ENCODE peak calls at places on chromosomes 4 and X, in seven cellular contexts. One of them, this sample, is unnamed.
A peak's percentile ranks its signal among the peaks of the same experiment; 100 is the strongest.

GRCh38 chr4:145619639-145619996 is 433 bp downstream of the MMAA start:
- DNase-seq in AG04449: no peak
- DNase-seq in WERI-Rb-1: no peak
- DNase-seq in epithelial cell of esophagus: peak; percentile 54
- DNase-seq in SK-N-SH: peak; percentile 29
- DNase-seq in GM12865: peak; percentile 74
- DNase-seq in adrenal gland: peak; percentile 50
- DNase-seq in this sample: no peak

GRCh38 chrX:47577424-47577823 is 4.8 kb upstream of the TIMP1 start:
- DNase-seq in AG04449: no peak
- DNase-seq in WERI-Rb-1: no peak
- DNase-seq in epithelial cell of esophagus: no peak
- DNase-seq in SK-N-SH: no peak
- DNase-seq in GM12865: no peak
- DNase-seq in adrenal gland: no peak
- DNase-seq in this sample: no peak

GRCh38 chr4:517061-517805 is 18.2 kb downstream of the PIGG start:
- DNase-seq in AG04449: no peak
- DNase-seq in WERI-Rb-1: no peak
- DNase-seq in epithelial cell of esophagus: no peak
- DNase-seq in SK-N-SH: no peak
- DNase-seq in GM12865: no peak
- DNase-seq in adrenal gland: no peak
- DNase-seq in this sample: no peak

GRCh38 chrX:68895339-68896250 is 66.8 kb downstream of the EFNB1 start:
- DNase-seq in AG04449: no peak
- DNase-seq in WERI-Rb-1: no peak
- DNase-seq in epithelial cell of esophagus: peak; percentile 74
- DNase-seq in SK-N-SH: peak; percentile 68
- DNase-seq in GM12865: no peak
- DNase-seq in adrenal gland: peak; percentile 53
- DNase-seq in this sample: no peak

GRCh38 chr4:108272566-108272965 is 103.8 kb upstream of the LEF1 start:
- DNase-seq in AG04449: no peak
- DNase-seq in WERI-Rb-1: no peak
- DNase-seq in epithelial cell of esophagus: peak; percentile 67
- DNase-seq in SK-N-SH: no peak
- DNase-seq in GM12865: no peak
- DNase-seq in adrenal gland: no peak
- DNase-seq in this sample: peak; percentile 95

GRCh38 chr4:57102050-57102564 is 8.1 kb downstream of the IGFBP7 start:
- DNase-seq in AG04449: peak; percentile 82
- DNase-seq in WERI-Rb-1: no peak
- DNase-seq in epithelial cell of esophagus: peak; percentile 73
- DNase-seq in SK-N-SH: no peak
- DNase-seq in GM12865: no peak
- DNase-seq in adrenal gland: peak; percentile 69
- DNase-seq in this sample: no peak

GRCh38 chr4:7067147-7067522 is 729 bp downstream of the GRPEL1 start:
- DNase-seq in AG04449: no peak
- DNase-seq in WERI-Rb-1: no peak
- DNase-seq in epithelial cell of esophagus: peak; percentile 49
- DNase-seq in SK-N-SH: no peak
- DNase-seq in GM12865: no peak
- DNase-seq in adrenal gland: peak; percentile 91
- DNase-seq in this sample: no peak

GRCh38 chrX:36898301-36898700 is 109.9 kb upstream of the FAM47C start:
- DNase-seq in AG04449: no peak
- DNase-seq in WERI-Rb-1: no peak
- DNase-seq in epithelial cell of esophagus: peak; percentile 13
- DNase-seq in SK-N-SH: peak; percentile 3
- DNase-seq in GM12865: peak; percentile 0
- DNase-seq in adrenal gland: no peak
- DNase-seq in this sample: peak; percentile 0

GRCh38 chr4:159543831-159544230 is 441.0 kb downstream of the RAPGEF2 start:
- DNase-seq in AG04449: no peak
- DNase-seq in WERI-Rb-1: no peak
- DNase-seq in epithelial cell of esophagus: no peak
- DNase-seq in SK-N-SH: no peak
- DNase-seq in GM12865: no peak
- DNase-seq in adrenal gland: no peak
- DNase-seq in this sample: no peak

GRCh38 chr4:19806865-19807264 is 444.8 kb upstream of the SLIT2 start:
- DNase-seq in AG04449: no peak
- DNase-seq in WERI-Rb-1: no peak
- DNase-seq in epithelial cell of esophagus: no peak
- DNase-seq in SK-N-SH: no peak
- DNase-seq in GM12865: no peak
- DNase-seq in adrenal gland: no peak
- DNase-seq in this sample: no peak

GRCh38 chr4:40199179-40199670 is 2.4 kb downstream of the RHOH start:
- DNase-seq in AG04449: no peak
- DNase-seq in WERI-Rb-1: no peak
- DNase-seq in epithelial cell of esophagus: no peak
- DNase-seq in SK-N-SH: no peak
- DNase-seq in GM12865: peak; percentile 76
- DNase-seq in adrenal gland: no peak
- DNase-seq in this sample: no peak
- H3K4me3 ChIP-seq in AG04449: no peak overlapping the region
- H3K4me3 ChIP-seq in WERI-Rb-1: no peak overlapping the region
- H3K4me3 ChIP-seq in epithelial cell of esophagus: no peak overlapping the region
- H3K4me3 ChIP-seq in SK-N-SH: no peak overlapping the region
- H3K4me3 ChIP-seq in GM12865: peak overlapping the region; percentile 87
- H3K4me3 ChIP-seq in adrenal gland: no peak overlapping the region
- H3K4me3 ChIP-seq in this sample: peak overlapping the region; percentile 73

DNA sequence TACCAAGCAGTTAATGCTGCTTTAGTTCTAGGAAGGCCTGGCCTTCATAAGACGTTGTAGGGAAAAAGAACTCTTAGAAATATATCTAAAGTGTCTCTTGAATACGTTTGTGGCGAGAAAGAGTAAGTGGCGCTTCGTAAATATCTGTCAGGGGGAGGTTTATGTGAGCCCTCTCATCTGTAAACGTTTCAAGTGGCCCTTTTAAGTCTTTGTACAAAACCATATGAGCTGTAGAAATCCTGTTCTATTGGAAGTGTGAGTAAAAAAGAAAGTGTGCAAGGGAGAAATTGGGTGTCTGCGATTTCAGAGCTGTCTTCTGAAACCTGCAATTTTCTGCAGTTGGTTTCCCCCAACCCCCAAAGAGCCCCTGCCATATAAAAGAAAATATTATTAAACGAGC is 8.6 kb upstream of the INTU start:
- DNase-seq in AG04449: no peak
- DNase-seq in WERI-Rb-1: no peak
- DNase-seq in epithelial cell of esophagus: no peak
- DNase-seq in SK-N-SH: no peak
- DNase-seq in GM12865: peak; percentile 14
- DNase-seq in adrenal gland: no peak
- DNase-seq in this sample: no peak
- H3K4me3 ChIP-seq in AG04449: peak overlapping the region; percentile 71
- H3K4me3 ChIP-seq in WERI-Rb-1: no peak overlapping the region
- H3K4me3 ChIP-seq in epithelial cell of esophagus: peak overlapping the region; percentile 69
- H3K4me3 ChIP-seq in SK-N-SH: no peak overlapping the region
- H3K4me3 ChIP-seq in GM12865: no peak overlapping the region
- H3K4me3 ChIP-seq in adrenal gland: no peak overlapping the region
- H3K4me3 ChIP-seq in this sample: no peak overlapping the region

GRCh38 chr4:183098080-183098722 is 856 bp upstream of the WWC2 start:
- DNase-seq in AG04449: no peak
- DNase-seq in WERI-Rb-1: no peak
- DNase-seq in epithelial cell of esophagus: peak; percentile 35
- DNase-seq in SK-N-SH: peak; percentile 81
- DNase-seq in GM12865: peak; percentile 9
- DNase-seq in adrenal gland: peak; percentile 69
- DNase-seq in this sample: no peak
- H3K4me3 ChIP-seq in AG04449: peak overlapping the region; percentile 94
- H3K4me3 ChIP-seq in WERI-Rb-1: no peak overlapping the region
- H3K4me3 ChIP-seq in epithelial cell of esophagus: peak overlapping the region; percentile 82
- H3K4me3 ChIP-seq in SK-N-SH: peak overlapping the region; percentile 86
- H3K4me3 ChIP-seq in GM12865: peak overlapping the region; percentile 43
- H3K4me3 ChIP-seq in adrenal gland: peak overlapping the region; percentile 63
- H3K4me3 ChIP-seq in this sample: no peak overlapping the region

GRCh38 chr4:38287090-38287843 is 327.1 kb downstream of the PTTG2 start:
- DNase-seq in AG04449: no peak
- DNase-seq in WERI-Rb-1: no peak
- DNase-seq in epithelial cell of esophagus: no peak
- DNase-seq in SK-N-SH: no peak
- DNase-seq in GM12865: no peak
- DNase-seq in adrenal gland: no peak
- DNase-seq in this sample: no peak

GRCh38 chr4:38280323-38280706 is 320.1 kb downstream of the PTTG2 start:
- DNase-seq in AG04449: no peak
- DNase-seq in WERI-Rb-1: no peak
- DNase-seq in epithelial cell of esophagus: no peak
- DNase-seq in SK-N-SH: no peak
- DNase-seq in GM12865: no peak
- DNase-seq in adrenal gland: no peak
- DNase-seq in this sample: no peak

GRCh38 chr4:38284294-38285045 is 324.3 kb downstream of the PTTG2 start:
- DNase-seq in AG04449: no peak
- DNase-seq in WERI-Rb-1: no peak
- DNase-seq in epithelial cell of esophagus: no peak
- DNase-seq in SK-N-SH: no peak
- DNase-seq in GM12865: no peak
- DNase-seq in adrenal gland: no peak
- DNase-seq in this sample: no peak

GRCh38 chr4:38281416-38282071 is 321.3 kb downstream of the PTTG2 start:
- DNase-seq in AG04449: no peak
- DNase-seq in WERI-Rb-1: no peak
- DNase-seq in epithelial cell of esophagus: peak; percentile 43
- DNase-seq in SK-N-SH: no peak
- DNase-seq in GM12865: no peak
- DNase-seq in adrenal gland: no peak
- DNase-seq in this sample: no peak

DNA sequence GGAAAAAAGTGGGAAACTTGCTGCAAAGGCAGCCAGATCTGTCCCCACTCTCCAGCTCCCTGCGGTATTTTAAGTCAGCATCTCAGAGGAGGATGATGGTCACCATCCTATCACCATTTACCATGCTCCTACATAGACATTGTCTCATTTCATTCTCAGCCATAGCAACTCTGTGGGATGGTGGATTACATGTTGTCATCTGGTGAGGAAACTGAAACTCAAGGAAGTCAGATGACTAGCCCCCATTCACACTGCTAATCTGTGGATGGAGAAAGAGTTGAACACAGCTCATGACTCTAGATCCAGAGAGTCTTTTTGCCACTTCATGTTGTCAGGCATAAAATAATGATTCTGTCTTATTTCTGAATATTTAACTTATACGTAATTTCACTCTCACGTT is 323.5 kb downstream of the PTTG2 start:
- DNase-seq in AG04449: no peak
- DNase-seq in WERI-Rb-1: no peak
- DNase-seq in epithelial cell of esophagus: no peak
- DNase-seq in SK-N-SH: no peak
- DNase-seq in GM12865: no peak
- DNase-seq in adrenal gland: no peak
- DNase-seq in this sample: no peak
- H3K4me3 ChIP-seq in AG04449: no peak overlapping the region
- H3K4me3 ChIP-seq in WERI-Rb-1: no peak overlapping the region
- H3K4me3 ChIP-seq in epithelial cell of esophagus: no peak overlapping the region
- H3K4me3 ChIP-seq in SK-N-SH: no peak overlapping the region
- H3K4me3 ChIP-seq in GM12865: no peak overlapping the region
- H3K4me3 ChIP-seq in adrenal gland: no peak overlapping the region
- H3K4me3 ChIP-seq in this sample: no peak overlapping the region

This sample was measured in Jurkat, Clone E6-1.